ENCODE peak calls at places on chromosomes 6 and 20, in ten cellular contexts. One of them, this sample, is unnamed.

GRCh38 chr6:154461348-154461747 is 49.1 kb downstream of the CNKSR3 start:
- DNase-seq in right lobe of liver: no peak
- DNase-seq in stomach: no peak
- DNase-seq in lower lobe of right lung: no peak
- DNase-seq in CD8-positive, alpha-beta T cell: no peak
- DNase-seq in heart left ventricle: no peak
- DNase-seq in psoas muscle: no peak
- DNase-seq in cardiac muscle cell: no peak
- DNase-seq in upper lobe of right lung: no peak
- DNase-seq in pancreas: no peak
- DNase-seq in this sample: no peak

GRCh38 chr20:24954151-24954550 is 5.1 kb downstream of the CST7 start:
- DNase-seq in pancreas: no peak
- DNase-seq in heart left ventricle: no peak
- DNase-seq in cardiac muscle cell: no peak
- DNase-seq in stomach: no peak
- DNase-seq in upper lobe of right lung: no peak
- DNase-seq in psoas muscle: no peak
- DNase-seq in CD8-positive, alpha-beta T cell: no peak
- DNase-seq in right lobe of liver: no peak
- DNase-seq in lower lobe of right lung: peak
- DNase-seq in this sample: no peak

GRCh38 chr6:143286280-143286795 is 164.2 kb downstream of the ADAT2 start:
- DNase-seq in right lobe of liver: no peak
- DNase-seq in cardiac muscle cell: no peak
- DNase-seq in lower lobe of right lung: no peak
- DNase-seq in pancreas: no peak
- DNase-seq in heart left ventricle: no peak
- DNase-seq in psoas muscle: no peak
- DNase-seq in stomach: no peak
- DNase-seq in upper lobe of right lung: no peak
- DNase-seq in CD8-positive, alpha-beta T cell: no peak
- DNase-seq in this sample: no peak

GRCh38 chr20:17797163-17797562 is 97.4 kb downstream of the BANF2 start:
- DNase-seq in lower lobe of right lung: no peak
- DNase-seq in CD8-positive, alpha-beta T cell: no peak
- DNase-seq in upper lobe of right lung: no peak
- DNase-seq in heart left ventricle: no peak
- DNase-seq in psoas muscle: no peak
- DNase-seq in cardiac muscle cell: no peak
- DNase-seq in pancreas: no peak
- DNase-seq in right lobe of liver: no peak
- DNase-seq in stomach: no peak
- DNase-seq in this sample: no peak

GRCh38 chr6:112744827-112745226 is 397.7 kb downstream of the RFPL4B start:
- DNase-seq in lower lobe of right lung: no peak
- DNase-seq in psoas muscle: no peak
- DNase-seq in pancreas: no peak
- DNase-seq in upper lobe of right lung: no peak
- DNase-seq in CD8-positive, alpha-beta T cell: no peak
- DNase-seq in heart left ventricle: no peak
- DNase-seq in stomach: no peak
- DNase-seq in right lobe of liver: no peak
- DNase-seq in cardiac muscle cell: no peak
- DNase-seq in this sample: no peak

GRCh38 chr6:34560366-34561226 is 4.5 kb upstream of the SPDEF start:
- DNase-seq in stomach: peak
- DNase-seq in pancreas: no peak
- DNase-seq in CD8-positive, alpha-beta T cell: no peak
- DNase-seq in right lobe of liver: no peak
- DNase-seq in cardiac muscle cell: peak
- DNase-seq in psoas muscle: no peak
- DNase-seq in heart left ventricle: peak
- DNase-seq in lower lobe of right lung: no peak
- DNase-seq in upper lobe of right lung: no peak
- DNase-seq in this sample: no peak

GRCh38 chr6:106858653-106859092 is 115.9 kb downstream of the CD24 start:
- DNase-seq in right lobe of liver: no peak
- DNase-seq in upper lobe of right lung: no peak
- DNase-seq in CD8-positive, alpha-beta T cell: no peak
- DNase-seq in cardiac muscle cell: no peak
- DNase-seq in pancreas: no peak
- DNase-seq in heart left ventricle: no peak
- DNase-seq in psoas muscle: no peak
- DNase-seq in lower lobe of right lung: no peak
- DNase-seq in stomach: no peak
- DNase-seq in this sample: no peak

GRCh38 chr6:92371211-92371610 is 1048.1 kb downstream of the EPHA7 start:
- DNase-seq in heart left ventricle: no peak
- DNase-seq in pancreas: no peak
- DNase-seq in psoas muscle: no peak
- DNase-seq in cardiac muscle cell: no peak
- DNase-seq in CD8-positive, alpha-beta T cell: no peak
- DNase-seq in lower lobe of right lung: no peak
- DNase-seq in right lobe of liver: no peak
- DNase-seq in upper lobe of right lung: no peak
- DNase-seq in stomach: no peak
- DNase-seq in this sample: no peak

GRCh38 chr20:44052166-44052565 is 134.8 kb downstream of the JPH2 start:
- DNase-seq in stomach: peak
- DNase-seq in upper lobe of right lung: peak
- DNase-seq in right lobe of liver: peak
- DNase-seq in heart left ventricle: no peak
- DNase-seq in lower lobe of right lung: no peak
- DNase-seq in CD8-positive, alpha-beta T cell: no peak
- DNase-seq in psoas muscle: no peak
- DNase-seq in cardiac muscle cell: no peak
- DNase-seq in pancreas: no peak
- DNase-seq in this sample: no peak

GRCh38 chr6:36634317-36634716 is 40.2 kb downstream of the SRSF3 start:
- DNase-seq in right lobe of liver: peak
- DNase-seq in psoas muscle: no peak
- DNase-seq in pancreas: no peak
- DNase-seq in cardiac muscle cell: no peak
- DNase-seq in lower lobe of right lung: no peak
- DNase-seq in CD8-positive, alpha-beta T cell: no peak
- DNase-seq in upper lobe of right lung: no peak
- DNase-seq in heart left ventricle: no peak
- DNase-seq in stomach: no peak
- DNase-seq in this sample: no peak

GRCh38 chr6:139647001-139647400 is 272.6 kb upstream of the CITED2 start:
- DNase-seq in upper lobe of right lung: no peak
- DNase-seq in right lobe of liver: no peak
- DNase-seq in pancreas: no peak
- DNase-seq in heart left ventricle: no peak
- DNase-seq in psoas muscle: no peak
- DNase-seq in lower lobe of right lung: no peak
- DNase-seq in cardiac muscle cell: no peak
- DNase-seq in stomach: no peak
- DNase-seq in CD8-positive, alpha-beta T cell: no peak
- DNase-seq in this sample: no peak

GRCh38 chr6:71321344-71321743 is 32.7 kb downstream of the OGFRL1 start:
- DNase-seq in pancreas: no peak
- DNase-seq in heart left ventricle: no peak
- DNase-seq in stomach: no peak
- DNase-seq in CD8-positive, alpha-beta T cell: no peak
- DNase-seq in cardiac muscle cell: no peak
- DNase-seq in right lobe of liver: no peak
- DNase-seq in psoas muscle: no peak
- DNase-seq in lower lobe of right lung: no peak
- DNase-seq in upper lobe of right lung: no peak
- DNase-seq in this sample: no peak

GRCh38 chr6:85068221-85068620 is 303.8 kb upstream of the TBX18 start:
- DNase-seq in stomach: no peak
- DNase-seq in lower lobe of right lung: no peak
- DNase-seq in CD8-positive, alpha-beta T cell: no peak
- DNase-seq in pancreas: no peak
- DNase-seq in psoas muscle: no peak
- DNase-seq in upper lobe of right lung: no peak
- DNase-seq in heart left ventricle: no peak
- DNase-seq in right lobe of liver: no peak
- DNase-seq in cardiac muscle cell: no peak
- DNase-seq in this sample: no peak

GRCh38 chr6:105269390-105269789 is 89.6 kb upstream of the POPDC3 start:
- DNase-seq in pancreas: no peak
- DNase-seq in cardiac muscle cell: no peak
- DNase-seq in psoas muscle: no peak
- DNase-seq in upper lobe of right lung: no peak
- DNase-seq in heart left ventricle: no peak
- DNase-seq in right lobe of liver: no peak
- DNase-seq in stomach: no peak
- DNase-seq in lower lobe of right lung: no peak
- DNase-seq in CD8-positive, alpha-beta T cell: no peak
- DNase-seq in this sample: no peak

GRCh38 chr6:14476793-14477531 is 359.4 kb downstream of the CD83 start:
- DNase-seq in CD8-positive, alpha-beta T cell: no peak
- DNase-seq in heart left ventricle: peak
- DNase-seq in lower lobe of right lung: no peak
- DNase-seq in right lobe of liver: no peak
- DNase-seq in cardiac muscle cell: no peak
- DNase-seq in psoas muscle: peak
- DNase-seq in upper lobe of right lung: no peak
- DNase-seq in stomach: peak
- DNase-seq in pancreas: peak
- DNase-seq in this sample: no peak

GRCh38 chr20:48719598-48720255 is 108.1 kb downstream of the PREX1 start:
- DNase-seq in upper lobe of right lung: no peak
- DNase-seq in psoas muscle: no peak
- DNase-seq in heart left ventricle: no peak
- DNase-seq in pancreas: no peak
- DNase-seq in lower lobe of right lung: no peak
- DNase-seq in right lobe of liver: no peak
- DNase-seq in CD8-positive, alpha-beta T cell: no peak
- DNase-seq in cardiac muscle cell: no peak
- DNase-seq in stomach: no peak
- DNase-seq in this sample: no peak

GRCh38 chr6:693737-694038 is 749 bp upstream of the EXOC2 start:
- DNase-seq in stomach: no peak
- DNase-seq in lower lobe of right lung: no peak
- DNase-seq in pancreas: no peak
- DNase-seq in CD8-positive, alpha-beta T cell: no peak
- DNase-seq in psoas muscle: no peak
- DNase-seq in upper lobe of right lung: no peak
- DNase-seq in right lobe of liver: no peak
- DNase-seq in cardiac muscle cell: no peak
- DNase-seq in heart left ventricle: no peak
- DNase-seq in this sample: no peak

DNA sequence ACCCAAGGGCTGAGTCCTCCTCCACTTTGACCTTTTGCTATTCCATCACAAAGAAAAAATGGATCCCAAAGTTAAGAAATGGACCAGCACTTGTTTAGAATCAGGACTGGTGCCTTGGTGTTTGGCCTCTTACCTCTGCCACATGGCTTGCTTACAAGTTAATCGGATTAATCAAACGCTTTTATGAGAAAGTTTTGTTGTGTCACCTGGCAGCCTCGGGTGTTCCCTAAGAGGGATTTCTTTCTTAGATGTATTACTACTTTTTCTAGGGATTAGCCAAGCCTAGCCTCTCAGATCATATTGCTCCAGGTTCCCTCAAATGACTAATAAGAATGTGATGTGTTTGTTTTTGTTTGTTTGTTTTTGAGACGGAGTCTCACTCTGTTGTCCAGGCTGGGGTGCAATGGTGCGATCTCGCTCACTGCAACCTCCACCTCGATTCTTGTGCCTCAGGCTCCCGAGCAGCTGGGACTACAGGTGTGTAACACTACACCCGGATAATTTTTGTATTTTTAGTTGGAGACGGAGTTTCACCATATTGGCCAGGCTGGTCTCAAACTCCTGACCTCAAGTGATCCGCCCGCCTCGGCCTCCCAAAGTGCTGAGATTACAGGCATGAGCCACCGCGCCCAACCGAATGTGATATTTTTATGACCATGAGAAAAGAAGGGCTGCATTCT is 910 bp downstream of the HMGN4 start:
- DNase-seq in right lobe of liver: no peak
- DNase-seq in lower lobe of right lung: no peak
- DNase-seq in pancreas: no peak
- DNase-seq in CD8-positive, alpha-beta T cell: no peak
- DNase-seq in stomach: no peak
- DNase-seq in psoas muscle: no peak
- DNase-seq in cardiac muscle cell: no peak
- DNase-seq in heart left ventricle: no peak
- DNase-seq in upper lobe of right lung: no peak
- DNase-seq in this sample: no peak
- H3K27ac ChIP-seq in right lobe of liver: no peak
- H3K27ac ChIP-seq in lower lobe of right lung: peak
- H3K27ac ChIP-seq in pancreas: peak
- H3K27ac ChIP-seq in CD8-positive, alpha-beta T cell: peak
- H3K27ac ChIP-seq in stomach: peak
- H3K27ac ChIP-seq in psoas muscle: peak
- H3K27ac ChIP-seq in cardiac muscle cell: peak
- H3K27ac ChIP-seq in heart left ventricle: peak
- H3K27ac ChIP-seq in upper lobe of right lung: peak
- H3K27ac ChIP-seq in this sample: peak

GRCh38 chr6:109349419-109349987 is 32.8 kb downstream of the CD164 start:
- DNase-seq in stomach: peak
- DNase-seq in upper lobe of right lung: no peak
- DNase-seq in right lobe of liver: no peak
- DNase-seq in psoas muscle: no peak
- DNase-seq in lower lobe of right lung: no peak
- DNase-seq in heart left ventricle: peak
- DNase-seq in pancreas: peak
- DNase-seq in CD8-positive, alpha-beta T cell: no peak
- DNase-seq in cardiac muscle cell: peak
- DNase-seq in this sample: no peak
- H3K27ac ChIP-seq in stomach: peak
- H3K27ac ChIP-seq in upper lobe of right lung: no peak
- H3K27ac ChIP-seq in right lobe of liver: no peak
- H3K27ac ChIP-seq in psoas muscle: peak
- H3K27ac ChIP-seq in lower lobe of right lung: no peak
- H3K27ac ChIP-seq in heart left ventricle: no peak
- H3K27ac ChIP-seq in pancreas: peak
- H3K27ac ChIP-seq in CD8-positive, alpha-beta T cell: no peak
- H3K27ac ChIP-seq in cardiac muscle cell: peak
- H3K27ac ChIP-seq in this sample: no peak

GRCh38 chr20:63455568-63455859 is 16.9 kb downstream of the KCNQ2 start:
- DNase-seq in cardiac muscle cell: no peak
- DNase-seq in lower lobe of right lung: no peak
- DNase-seq in psoas muscle: no peak
- DNase-seq in heart left ventricle: no peak
- DNase-seq in right lobe of liver: no peak
- DNase-seq in pancreas: no peak
- DNase-seq in CD8-positive, alpha-beta T cell: no peak
- DNase-seq in stomach: no peak
- DNase-seq in upper lobe of right lung: no peak
- DNase-seq in this sample: no peak
- H3K27ac ChIP-seq in cardiac muscle cell: no peak
- H3K27ac ChIP-seq in lower lobe of right lung: no peak
- H3K27ac ChIP-seq in psoas muscle: no peak
- H3K27ac ChIP-seq in heart left ventricle: no peak
- H3K27ac ChIP-seq in right lobe of liver: no peak
- H3K27ac ChIP-seq in pancreas: no peak
- H3K27ac ChIP-seq in CD8-positive, alpha-beta T cell: no peak
- H3K27ac ChIP-seq in stomach: no peak
- H3K27ac ChIP-seq in upper lobe of right lung: no peak
- H3K27ac ChIP-seq in this sample: no peak

DNA sequence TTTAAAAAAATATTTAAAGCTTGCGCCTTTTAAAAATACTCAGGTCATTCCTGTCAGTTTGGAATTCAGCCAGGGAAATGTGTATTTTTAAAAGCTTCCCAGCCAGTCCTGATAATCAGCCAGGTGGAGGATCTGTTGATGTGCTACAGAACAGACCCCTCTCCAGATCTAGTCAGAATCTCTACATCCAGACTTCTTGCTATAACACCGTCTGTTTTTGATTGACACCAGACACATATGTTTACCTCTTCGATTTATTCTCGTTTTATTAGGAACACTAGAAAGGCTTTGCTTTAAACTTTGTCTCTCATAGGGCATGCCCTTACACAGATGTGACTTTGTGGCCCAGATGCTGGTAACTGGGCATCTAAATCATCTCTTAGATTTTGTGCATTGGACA is 11.7 kb downstream of the PARD6B start:
- DNase-seq in upper lobe of right lung: no peak
- DNase-seq in heart left ventricle: no peak
- DNase-seq in stomach: no peak
- DNase-seq in pancreas: no peak
- DNase-seq in lower lobe of right lung: no peak
- DNase-seq in psoas muscle: no peak
- DNase-seq in CD8-positive, alpha-beta T cell: no peak
- DNase-seq in right lobe of liver: no peak
- DNase-seq in cardiac muscle cell: peak
- DNase-seq in this sample: no peak
- H3K27ac ChIP-seq in upper lobe of right lung: no peak
- H3K27ac ChIP-seq in heart left ventricle: peak
- H3K27ac ChIP-seq in stomach: peak
- H3K27ac ChIP-seq in pancreas: peak
- H3K27ac ChIP-seq in lower lobe of right lung: no peak
- H3K27ac ChIP-seq in psoas muscle: peak
- H3K27ac ChIP-seq in CD8-positive, alpha-beta T cell: no peak
- H3K27ac ChIP-seq in right lobe of liver: peak
- H3K27ac ChIP-seq in cardiac muscle cell: peak
- H3K27ac ChIP-seq in this sample: no peak